ENCODE peak calls at places on chromosomes 2 and 18, in six cellular contexts. One of them, this sample, is unnamed.

GRCh38 chr18:12401881-12402280 is 5.8 kb upstream of the PRELID3A start:
- DNase-seq in endothelial cell: no peak
- DNase-seq in kidney tubule cell: no peak
- DNase-seq in CD8-positive, alpha-beta T cell: no peak
- DNase-seq in NCI-H187 treated with DMSO at 0.1 percent for 48 hours: no peak
- DNase-seq in AG09319: no peak
- DNase-seq in this sample: no peak

GRCh38 chr2:132416080-132416911 is at the start of gene GPR39:
- DNase-seq in CD8-positive, alpha-beta T cell: no peak
- DNase-seq in kidney tubule cell: peak
- DNase-seq in endothelial cell: peak
- DNase-seq in NCI-H187 treated with DMSO at 0.1 percent for 48 hours: peak
- DNase-seq in AG09319: peak
- DNase-seq in this sample: peak

GRCh38 chr2:34012728-34013302 is 413.7 kb upstream of the FAM98A start:
- DNase-seq in kidney tubule cell: peak
- DNase-seq in endothelial cell: peak
- DNase-seq in NCI-H187 treated with DMSO at 0.1 percent for 48 hours: no peak
- DNase-seq in CD8-positive, alpha-beta T cell: no peak
- DNase-seq in AG09319: no peak
- DNase-seq in this sample: peak

GRCh38 chr2:86783615-86784339 is 6.9 kb downstream of the CD8A start:
- DNase-seq in endothelial cell: no peak
- DNase-seq in kidney tubule cell: no peak
- DNase-seq in NCI-H187 treated with DMSO at 0.1 percent for 48 hours: no peak
- DNase-seq in CD8-positive, alpha-beta T cell: peak
- DNase-seq in AG09319: no peak
- DNase-seq in this sample: no peak

GRCh38 chr2:48129256-48129950 is 223.1 kb upstream of the FBXO11 start:
- DNase-seq in endothelial cell: no peak
- DNase-seq in AG09319: no peak
- DNase-seq in CD8-positive, alpha-beta T cell: no peak
- DNase-seq in kidney tubule cell: no peak
- DNase-seq in NCI-H187 treated with DMSO at 0.1 percent for 48 hours: no peak
- DNase-seq in this sample: no peak

GRCh38 chr18:58674863-58675472 is 3.7 kb downstream of the MALT1 start:
- DNase-seq in NCI-H187 treated with DMSO at 0.1 percent for 48 hours: no peak
- DNase-seq in AG09319: no peak
- DNase-seq in endothelial cell: no peak
- DNase-seq in kidney tubule cell: no peak
- DNase-seq in CD8-positive, alpha-beta T cell: no peak
- DNase-seq in this sample: no peak

GRCh38 chr2:241884951-241885700 is 15.6 kb downstream of the RTP5 start:
- DNase-seq in kidney tubule cell: no peak
- DNase-seq in NCI-H187 treated with DMSO at 0.1 percent for 48 hours: no peak
- DNase-seq in AG09319: no peak
- DNase-seq in endothelial cell: no peak
- DNase-seq in CD8-positive, alpha-beta T cell: no peak
- DNase-seq in this sample: no peak

GRCh38 chr2:128324897-128325410 is 6.3 kb upstream of the HS6ST1 start:
- DNase-seq in CD8-positive, alpha-beta T cell: no peak
- DNase-seq in AG09319: no peak
- DNase-seq in endothelial cell: no peak
- DNase-seq in kidney tubule cell: no peak
- DNase-seq in NCI-H187 treated with DMSO at 0.1 percent for 48 hours: no peak
- DNase-seq in this sample: no peak

GRCh38 chr2:30758315-30758714 is 48.9 kb downstream of the CAPN13 start:
- DNase-seq in NCI-H187 treated with DMSO at 0.1 percent for 48 hours: no peak
- DNase-seq in endothelial cell: no peak
- DNase-seq in CD8-positive, alpha-beta T cell: no peak
- DNase-seq in kidney tubule cell: no peak
- DNase-seq in AG09319: no peak
- DNase-seq in this sample: no peak

GRCh38 chr2:75627902-75628504 is 18.6 kb upstream of the MRPL19 start:
- DNase-seq in AG09319: peak
- DNase-seq in endothelial cell: peak
- DNase-seq in kidney tubule cell: peak
- DNase-seq in CD8-positive, alpha-beta T cell: peak
- DNase-seq in NCI-H187 treated with DMSO at 0.1 percent for 48 hours: no peak
- DNase-seq in this sample: peak

GRCh38 chr2:149692837-149693518 is 105.4 kb upstream of the MMADHC start:
- DNase-seq in endothelial cell: no peak
- DNase-seq in kidney tubule cell: no peak
- DNase-seq in AG09319: no peak
- DNase-seq in NCI-H187 treated with DMSO at 0.1 percent for 48 hours: no peak
- DNase-seq in CD8-positive, alpha-beta T cell: no peak
- DNase-seq in this sample: no peak

GRCh38 chr2:181745796-181746540 is 65.7 kb upstream of the NEUROD1 start:
- DNase-seq in AG09319: no peak
- DNase-seq in endothelial cell: no peak
- DNase-seq in CD8-positive, alpha-beta T cell: no peak
- DNase-seq in NCI-H187 treated with DMSO at 0.1 percent for 48 hours: no peak
- DNase-seq in kidney tubule cell: no peak
- DNase-seq in this sample: no peak

GRCh38 chr2:120453635-120453998 is 107.7 kb downstream of the INHBB start:
- DNase-seq in endothelial cell: no peak
- DNase-seq in AG09319: no peak
- DNase-seq in kidney tubule cell: peak
- DNase-seq in CD8-positive, alpha-beta T cell: no peak
- DNase-seq in NCI-H187 treated with DMSO at 0.1 percent for 48 hours: no peak
- DNase-seq in this sample: no peak

GRCh38 chr2:12604248-12604801 is 112.4 kb upstream of the TRIB2 start:
- DNase-seq in AG09319: no peak
- DNase-seq in kidney tubule cell: no peak
- DNase-seq in NCI-H187 treated with DMSO at 0.1 percent for 48 hours: peak
- DNase-seq in endothelial cell: no peak
- DNase-seq in CD8-positive, alpha-beta T cell: no peak
- DNase-seq in this sample: no peak

GRCh38 chr2:113240150-113240914 is 38.4 kb downstream of the PAX8 start:
- DNase-seq in CD8-positive, alpha-beta T cell: no peak
- DNase-seq in AG09319: peak
- DNase-seq in NCI-H187 treated with DMSO at 0.1 percent for 48 hours: no peak
- DNase-seq in kidney tubule cell: peak
- DNase-seq in endothelial cell: no peak
- DNase-seq in this sample: no peak

GRCh38 chr2:163469561-163469962 is 266.2 kb downstream of the FIGN start:
- DNase-seq in NCI-H187 treated with DMSO at 0.1 percent for 48 hours: no peak
- DNase-seq in AG09319: no peak
- DNase-seq in CD8-positive, alpha-beta T cell: no peak
- DNase-seq in endothelial cell: no peak
- DNase-seq in kidney tubule cell: peak
- DNase-seq in this sample: no peak

GRCh38 chr2:63818276-63818675 is 23.4 kb upstream of the UGP2 start:
- DNase-seq in AG09319: no peak
- DNase-seq in NCI-H187 treated with DMSO at 0.1 percent for 48 hours: no peak
- DNase-seq in kidney tubule cell: no peak
- DNase-seq in CD8-positive, alpha-beta T cell: no peak
- DNase-seq in endothelial cell: no peak
- DNase-seq in this sample: no peak

GRCh38 chr2:122754561-122754960 is 999.1 kb downstream of the TSN start:
- DNase-seq in kidney tubule cell: no peak
- DNase-seq in AG09319: no peak
- DNase-seq in endothelial cell: no peak
- DNase-seq in CD8-positive, alpha-beta T cell: no peak
- DNase-seq in NCI-H187 treated with DMSO at 0.1 percent for 48 hours: no peak
- DNase-seq in this sample: no peak

GRCh38 chr2:28601612-28602011 is 105.8 kb downstream of the PLB1 start:
- DNase-seq in endothelial cell: no peak
- DNase-seq in AG09319: no peak
- DNase-seq in CD8-positive, alpha-beta T cell: no peak
- DNase-seq in kidney tubule cell: no peak
- DNase-seq in NCI-H187 treated with DMSO at 0.1 percent for 48 hours: no peak
- DNase-seq in this sample: no peak